ENCODE peak calls at places on chromosome 6, in seven cellular contexts. T is CD4-positive, alpha-beta T cell; Z is cardiac muscle cell; I is heart right ventricle; V is heart left ventricle; O is H9; B is astrocyte. H is an unnamed sample.

GRCh38 chr6:152575621-152576150 is 61.5 kb downstream of the SYNE1 start:
- DNase-seq in T (no peak), Z (no peak), I (no peak), V (no peak), O (no peak), B (peak; percentile 46), H (no peak)

GRCh38 chr6:11324453-11325023 is 92.1 kb upstream of the NEDD9 start:
- DNase-seq in T (no peak), Z (no peak), I (no peak), V (no peak), O (no peak), B (no peak), H (no peak)

GRCh38 chr6:43308101-43308989 is at the start of gene CRIP3:
- DNase-seq in T (peak; percentile 18), Z (peak; percentile 36), I (peak; percentile 43), V (peak; percentile 56), O (peak; percentile 91), B (no peak), H (peak; percentile 66)

GRCh38 chr6:95248501-95248900 is 328.8 kb upstream of the MANEA start:
- DNase-seq in T (no peak), Z (no peak), I (no peak), V (no peak), O (no peak), B (no peak), H (no peak)

GRCh38 chr6:66522864-66523263 is 815.8 kb upstream of the EYS start:
- DNase-seq in T (no peak), Z (no peak), I (no peak), V (no peak), O (no peak), B (no peak), H (no peak)

GRCh38 chr6:4355241-4355640 is 219.9 kb upstream of the ECI2 start:
- DNase-seq in T (no peak), Z (peak; percentile 46), I (no peak), V (no peak), O (no peak), B (peak; percentile 92), H (no peak)

GRCh38 chr6:3965071-3965718 is 113.7 kb downstream of the FAM217A start:
- DNase-seq in T (no peak), Z (no peak), I (no peak), V (no peak), O (no peak), B (peak; percentile 31), H (no peak)

GRCh38 chr6:97215157-97215769 is 67.8 kb downstream of the MMS22L start:
- DNase-seq in T (no peak), Z (peak; percentile 64), I (peak; percentile 10), V (no peak), O (peak; percentile 37), B (peak; percentile 71), H (no peak)

GRCh38 chr6:132515386-132515785 is 2.5 kb upstream of the STX7 start:
- DNase-seq in T (no peak), Z (no peak), I (no peak), V (no peak), O (no peak), B (no peak), H (no peak)

GRCh38 chr6:28742668-28743270 is 181.0 kb downstream of the TRIM27 start:
- DNase-seq in T (no peak), Z (no peak), I (no peak), V (no peak), O (peak; percentile 79), B (peak; percentile 30), H (no peak)

GRCh38 chr6:148265058-148265457 is 77.6 kb upstream of the SASH1 start:
- DNase-seq in T (no peak), Z (no peak), I (no peak), V (no peak), O (no peak), B (no peak), H (no peak)

GRCh38 chr6:28764014-28764723 is 159.6 kb downstream of the TRIM27 start:
- DNase-seq in T (no peak), Z (no peak), I (no peak), V (no peak), O (no peak), B (no peak), H (no peak)

GRCh38 chr6:139983555-139984276 is 609.3 kb upstream of the CITED2 start:
- DNase-seq in T (no peak), Z (no peak), I (no peak), V (no peak), O (no peak), B (no peak), H (no peak)

GRCh38 chr6:33010356-33010755 is 965 bp upstream of the HLA-DOA start:
- DNase-seq in T (no peak), Z (no peak), I (no peak), V (no peak), O (no peak), B (no peak), H (no peak)

GRCh38 chr6:102114402-102114801 is 720.9 kb downstream of the GRIK2 start:
- DNase-seq in T (no peak), Z (peak; percentile 45), I (no peak), V (no peak), O (peak; percentile 43), B (no peak), H (no peak)
- TF ChIP-seq CTCF in T (no peak), Z (no peak), I (no peak), V (no peak), O (peak; percentile 72), B (no peak), H (no peak)

GRCh38 chr6:34553146-34553545 is 3.0 kb downstream of the SPDEF start:
- DNase-seq in T (no peak), Z (no peak), I (no peak), V (no peak), O (no peak), B (no peak), H (no peak)

GRCh38 chr6:34554593-34555322 is 1.4 kb downstream of the SPDEF start:
- DNase-seq in T (no peak), Z (no peak), I (no peak), V (no peak), O (no peak), B (no peak), H (no peak)

GRCh38 chr6:34551720-34552119 is 4.4 kb downstream of the SPDEF start:
- DNase-seq in T (no peak), Z (no peak), I (no peak), V (no peak), O (no peak), B (no peak), H (no peak)

GRCh38 chr6:34553750-34554149 is 2.4 kb downstream of the SPDEF start:
- DNase-seq in T (no peak), Z (no peak), I (no peak), V (no peak), O (no peak), B (no peak), H (no peak)

DNA sequence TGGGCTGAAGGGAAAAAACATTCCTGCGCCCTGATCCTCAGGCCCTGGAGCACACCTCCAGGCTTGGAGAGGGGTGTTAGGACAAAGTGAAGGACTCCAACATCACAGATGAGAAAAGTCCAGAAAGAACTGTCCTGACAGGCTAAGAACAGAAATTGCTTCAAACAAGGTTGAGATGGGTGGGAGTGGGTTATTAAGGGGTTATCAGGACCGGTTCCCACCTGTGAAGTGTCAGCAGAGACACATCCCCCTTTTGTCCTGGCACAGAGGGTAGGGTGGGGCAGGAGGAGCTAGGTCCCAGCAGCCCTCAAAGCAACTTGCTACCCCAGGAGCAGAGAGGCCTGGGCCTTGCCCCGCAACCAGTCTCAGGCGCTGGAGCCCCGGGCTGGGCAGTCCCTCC is 3.5 kb downstream of the SPDEF start:
- DNase-seq in T (no peak), Z (no peak), I (no peak), V (no peak), O (no peak), B (no peak), H (no peak)
- H3K27ac ChIP-seq in T (no peak overlapping the region), Z (no peak overlapping the region), I (no peak overlapping the region), V (no peak overlapping the region), O (no peak overlapping the region), B (no peak overlapping the region), H (no peak overlapping the region)

DNA sequence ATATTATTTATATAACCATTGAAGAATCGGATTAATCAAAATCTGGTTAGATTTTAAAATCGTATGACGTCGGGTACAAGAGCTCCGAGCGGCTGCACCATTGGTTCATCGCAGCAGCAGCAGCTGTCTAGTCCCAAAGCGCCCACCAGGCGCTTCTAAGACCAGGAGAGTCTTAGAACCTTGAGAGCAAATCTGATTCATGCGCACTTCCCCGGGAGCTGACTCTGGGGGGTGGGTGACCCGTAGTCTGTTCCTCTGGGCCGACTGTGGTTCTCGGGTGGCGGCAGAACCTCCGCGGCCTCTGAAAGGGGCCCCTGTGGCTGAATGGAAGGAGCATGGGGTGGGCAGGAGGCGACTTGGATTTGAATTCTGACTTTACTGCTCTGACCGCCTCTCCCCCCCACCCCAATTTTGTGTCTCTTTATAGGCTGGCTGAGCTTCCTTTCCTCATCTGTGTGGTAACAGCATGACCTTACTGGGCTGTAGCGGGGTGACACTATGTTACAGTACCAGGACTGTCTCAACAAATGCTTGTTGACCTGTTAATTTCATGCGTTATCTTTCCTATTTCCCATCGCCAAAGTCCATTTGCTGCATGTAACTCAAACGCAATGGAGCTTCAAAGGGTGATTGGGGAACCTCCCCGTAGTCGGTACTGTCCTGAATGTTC is 119.7 kb downstream of the RTN4IP1 start:
- DNase-seq in T (no peak), Z (peak; percentile 21), I (no peak), V (no peak), O (peak; percentile 57), B (no peak), H (no peak)
- TF ChIP-seq CTCF in T (no peak), Z (peak; percentile 12), I (no peak), V (no peak), O (peak; percentile 59), B (peak; percentile 28), H (no peak)

GRCh38 chr6:16721977-16722376 is 39.3 kb downstream of the ATXN1 start:
- DNase-seq in T (no peak), Z (no peak), I (no peak), V (no peak), O (no peak), B (no peak), H (no peak)

GRCh38 chr6:16720861-16721260 is 40.4 kb downstream of the ATXN1 start:
- DNase-seq in T (no peak), Z (no peak), I (no peak), V (no peak), O (no peak), B (no peak), H (no peak)

GRCh38 chr6:16725145-16725864 is 36.0 kb downstream of the ATXN1 start:
- DNase-seq in T (no peak), Z (no peak), I (no peak), V (no peak), O (no peak), B (peak; percentile 79), H (no peak)

GRCh38 chr6:16723833-16724232 is 37.4 kb downstream of the ATXN1 start:
- DNase-seq in T (no peak), Z (peak; percentile 21), I (no peak), V (no peak), O (peak; percentile 58), B (peak; percentile 99), H (no peak)

GRCh38 chr6:16722616-16723015 is 38.6 kb downstream of the ATXN1 start:
- DNase-seq in T (no peak), Z (no peak), I (no peak), V (no peak), O (no peak), B (no peak), H (no peak)
- H3K27ac ChIP-seq in T (no peak overlapping the region), Z (no peak overlapping the region), I (no peak overlapping the region), V (no peak overlapping the region), O (no peak overlapping the region), B (peak overlapping the region; percentile 94), H (no peak overlapping the region)

H was measured in lower lobe of right lung.